ENCODE peak calls at places on chromosomes 5 and 9, in ten cellular contexts. R is HCT116, W is fibroblast of lung, P is astrocyte of the spinal cord, J is epithelial cell of esophagus, V is neural progenitor cell, Y is ascending aorta, O is epithelial cell of proximal tubule, A is gastrocnemius medialis, G is lower leg skin. X is an unnamed sample.

GRCh38 chr5:126503602-126504104 is 80.4 kb downstream of the GRAMD2B start:
- DNase-seq in G (no peak), V (no peak), A (peak), Y (no peak), W (peak), P (peak), R (no peak), J (peak), O (peak), X (no peak)

GRCh38 chr5:127358782-127359181 is 68.2 kb downstream of the MEGF10 start:
- DNase-seq in A (no peak), J (no peak), O (no peak), W (peak), Y (no peak), V (no peak), R (no peak), G (no peak), P (peak), X (peak)

GRCh38 chr5:111383288-111383970 is 128.9 kb downstream of the STARD4 start:
- DNase-seq in G (no peak), O (no peak), A (no peak), W (no peak), Y (no peak), P (peak), J (no peak), R (no peak), V (no peak), X (no peak)

GRCh38 chr9:129378241-129378661 is 200.2 kb upstream of the IER5L start:
- DNase-seq in G (no peak), W (no peak), A (no peak), P (no peak), Y (no peak), R (no peak), V (no peak), O (no peak), J (no peak), X (no peak)

GRCh38 chr5:180950291-180950949 is 38.2 kb upstream of the BTNL3 start:
- DNase-seq in G (no peak), V (no peak), A (no peak), R (no peak), P (no peak), J (peak), Y (no peak), O (no peak), W (no peak), X (no peak)

GRCh38 chr9:90053027-90053426 is 448.2 kb downstream of the GADD45G start:
- DNase-seq in R (peak), J (no peak), W (no peak), Y (no peak), A (no peak), V (no peak), O (no peak), G (no peak), P (no peak), X (no peak)

GRCh38 chr5:15241216-15241821 is 258.7 kb upstream of the FBXL7 start:
- DNase-seq in A (no peak), Y (no peak), V (no peak), R (no peak), G (no peak), W (no peak), J (peak), O (no peak), P (no peak), X (no peak)

GRCh38 chr9:129094387-129095169 is 13.7 kb downstream of the DOLPP1 start:
- DNase-seq in P (no peak), V (no peak), W (no peak), R (no peak), Y (no peak), A (no peak), O (no peak), G (peak), J (no peak), X (no peak)

GRCh38 chr5:167320019-167320418 is 971.4 kb upstream of the WWC1 start:
- DNase-seq in J (no peak), V (no peak), A (no peak), Y (no peak), G (no peak), R (no peak), P (no peak), O (no peak), W (no peak), X (no peak)

GRCh38 chr9:118522093-118523028 is 818.2 kb downstream of the TLR4 start:
- DNase-seq in W (peak), R (no peak), V (peak), P (peak), O (no peak), J (peak), A (no peak), G (no peak), Y (peak), X (no peak)
- TF ChIP-seq CTCF in W (peak), R (peak), V (peak), P (peak), O (peak), J (peak), A (no peak), G (no peak), Y (peak), X (peak)

GRCh38 chr9:125764198-125764597 is 17.0 kb downstream of the PBX3 start:
- DNase-seq in O (no peak), W (no peak), R (no peak), A (no peak), G (no peak), J (no peak), Y (no peak), P (no peak), V (no peak), X (no peak)

GRCh38 chr9:125761685-125762084 is 14.5 kb downstream of the PBX3 start:
- DNase-seq in Y (no peak), G (no peak), J (no peak), V (no peak), R (no peak), W (no peak), O (no peak), A (no peak), P (no peak), X (no peak)

GRCh38 chr9:125760537-125760936 is 13.4 kb downstream of the PBX3 start:
- DNase-seq in O (no peak), A (no peak), G (no peak), J (no peak), W (no peak), Y (no peak), R (no peak), P (no peak), V (no peak), X (no peak)

GRCh38 chr9:125766468-125767221 is 19.5 kb downstream of the PBX3 start:
- DNase-seq in W (no peak), J (no peak), A (no peak), R (no peak), V (no peak), P (no peak), G (no peak), O (no peak), Y (no peak), X (no peak)

DNA sequence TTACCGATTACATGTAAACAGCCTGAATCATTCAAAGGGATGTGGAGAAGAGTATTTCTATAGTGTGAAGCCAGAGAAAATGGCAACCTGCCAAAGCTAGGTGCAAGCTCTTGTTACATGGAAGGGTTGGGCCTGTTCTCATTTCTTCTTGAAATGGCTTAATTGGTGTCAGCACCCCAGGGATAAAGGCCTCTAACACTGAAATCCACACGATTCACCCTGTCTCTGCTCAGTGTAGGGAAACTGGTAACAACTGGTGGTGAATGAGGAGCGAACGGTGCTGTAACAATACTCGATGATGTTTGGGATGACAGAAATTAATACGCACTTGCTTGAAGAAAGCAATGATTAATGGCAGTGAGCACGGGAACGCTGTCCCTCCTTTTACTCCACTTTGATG is 16.2 kb downstream of the PBX3 start:
- DNase-seq in A (no peak), O (no peak), R (no peak), W (peak), P (peak), V (peak), G (no peak), Y (no peak), J (peak), X (no peak)
- H3K4me3 ChIP-seq in A (no peak), O (no peak), R (no peak), W (no peak), P (no peak), V (no peak), G (no peak), Y (no peak), J (no peak), X (no peak)

DNA sequence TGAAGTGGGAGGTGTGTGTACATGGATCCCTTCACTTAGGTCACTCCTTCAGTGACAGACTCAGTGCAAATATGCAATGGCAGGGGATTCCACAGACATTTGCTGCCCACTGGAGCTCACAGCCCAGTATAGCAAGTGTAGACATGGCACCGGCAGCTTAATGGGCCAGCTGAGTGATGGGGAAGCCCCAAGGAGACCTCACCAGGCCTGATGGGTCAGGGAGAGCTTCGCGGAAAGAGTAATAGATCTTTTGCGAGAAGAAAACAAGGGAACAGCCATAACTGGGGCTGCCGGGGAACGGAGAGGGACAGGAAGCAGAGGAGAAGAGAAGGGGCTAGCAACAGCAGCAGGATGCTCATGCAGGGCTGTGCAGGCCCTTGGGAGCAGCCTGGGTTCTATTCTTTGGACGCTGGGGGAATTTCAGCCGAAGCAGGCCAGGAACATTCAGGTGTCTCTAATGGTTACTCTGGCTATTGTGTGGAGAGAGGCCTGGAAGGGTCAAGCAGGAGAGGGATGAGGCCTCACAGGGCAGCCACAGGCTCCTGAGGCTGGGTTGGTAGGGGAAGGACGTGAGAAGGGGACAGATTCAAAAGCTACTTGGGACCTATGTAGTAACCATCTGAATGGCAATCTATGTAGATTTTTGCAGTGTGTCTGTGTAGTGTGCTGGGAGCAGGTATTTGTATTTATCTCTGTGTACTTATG is 27.0 kb downstream of the TCF7 start:
- DNase-seq in A (no peak), Y (no peak), J (peak), W (no peak), P (no peak), R (no peak), O (no peak), G (peak), V (no peak), X (no peak)
- TF ChIP-seq CTCF in A (no peak), Y (no peak), J (no peak), W (peak), P (peak), R (no peak), O (peak), G (no peak), V (no peak), X (peak)

GRCh38 chr9:134138292-134138691 is 2.4 kb downstream of the WDR5 start:
- DNase-seq in W (no peak), V (no peak), A (no peak), P (no peak), O (no peak), R (no peak), G (no peak), J (no peak), Y (no peak), X (no peak)
- H3K4me3 ChIP-seq in W (peak), V (no peak), A (no peak), P (no peak), O (peak), R (no peak), G (no peak), J (no peak), Y (peak), X (no peak)

DNA sequence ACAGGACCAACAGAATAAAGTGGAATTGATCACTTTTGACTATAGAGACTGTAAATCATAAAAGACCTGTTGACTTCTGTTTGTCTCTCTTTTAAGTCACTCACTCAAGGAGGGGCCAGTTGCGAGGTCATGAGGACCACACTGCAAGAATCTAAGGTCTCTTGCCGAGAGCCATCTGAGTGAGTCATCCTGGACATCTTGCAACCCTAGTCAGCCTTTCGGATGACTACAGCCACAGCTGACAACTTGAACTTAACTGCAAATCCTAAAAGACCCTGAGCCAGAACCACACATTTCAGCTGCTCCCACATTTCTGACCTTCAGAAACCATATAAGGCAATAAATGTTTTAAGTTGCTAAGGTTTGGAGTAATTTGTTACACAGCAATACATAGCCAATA is 129.7 kb upstream of the RAD23B start:
- DNase-seq in Y (no peak), G (no peak), P (peak), R (no peak), V (no peak), W (peak), J (no peak), A (no peak), O (no peak), X (no peak)
- TF ChIP-seq CTCF in Y (no peak), G (no peak), P (no peak), R (no peak), V (no peak), W (no peak), J (no peak), A (no peak), O (no peak), X (no peak)

DNA sequence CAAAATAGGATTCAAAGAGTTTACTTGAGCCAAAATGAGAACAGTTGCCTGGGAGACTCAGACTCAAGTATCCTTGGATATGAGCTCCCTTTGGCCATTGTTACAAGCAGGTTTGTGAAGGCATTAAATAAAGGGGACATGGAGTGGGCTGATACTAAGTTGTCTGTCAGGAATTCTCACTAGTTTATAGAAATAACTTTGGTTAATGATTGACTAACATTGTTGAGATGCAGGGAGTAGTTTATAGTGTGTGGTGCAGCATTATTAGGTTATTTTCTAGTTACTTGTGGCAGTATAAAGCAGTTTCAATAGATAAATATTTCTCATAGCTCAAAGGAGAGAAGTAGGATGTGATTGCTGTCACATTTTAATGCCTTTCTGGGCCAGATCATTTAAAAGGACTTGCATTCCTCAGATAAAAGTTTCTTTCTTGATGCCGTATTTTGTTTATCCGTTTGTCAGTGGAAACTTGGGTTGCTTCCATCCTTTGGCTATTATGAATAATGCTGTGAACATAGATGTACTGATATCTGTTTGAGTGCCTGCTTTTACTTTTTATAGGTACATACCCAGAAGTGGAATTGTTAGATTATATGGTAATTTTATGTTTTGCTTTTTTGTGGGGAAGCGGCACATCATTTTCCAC is 9.2 kb downstream of the AP3S1 start:
- DNase-seq in Y (no peak), O (no peak), A (no peak), J (no peak), W (peak), G (no peak), P (peak), V (no peak), R (no peak), X (no peak)
- H3K4me3 ChIP-seq in Y (peak), O (no peak), A (no peak), J (no peak), W (no peak), G (no peak), P (no peak), V (no peak), R (peak), X (no peak)

DNA sequence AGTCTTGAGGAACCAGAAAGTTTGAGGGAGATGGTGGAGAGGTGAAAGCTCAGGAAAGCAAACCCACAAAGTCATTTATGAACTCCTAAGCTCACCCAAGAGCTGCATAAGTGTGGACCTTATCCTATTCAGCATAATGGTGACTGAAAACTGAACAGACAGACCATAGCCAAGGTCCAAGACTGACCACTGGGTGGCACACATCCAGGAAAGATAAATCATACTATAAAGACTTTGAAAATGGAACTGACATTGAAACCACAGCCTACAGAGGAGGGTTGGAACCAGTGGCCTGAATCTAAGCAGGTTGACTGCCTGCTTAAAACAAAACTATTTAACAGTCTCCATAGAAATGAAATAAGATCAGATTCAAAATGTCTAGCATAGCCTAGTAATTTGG is 121.1 kb upstream of the RGS7BP start:
- DNase-seq in O (peak), R (peak), Y (no peak), J (peak), P (peak), G (no peak), W (peak), V (peak), A (no peak), X (no peak)
- TF ChIP-seq CTCF in O (peak), R (peak), Y (no peak), J (peak), P (no peak), G (no peak), W (no peak), V (peak), A (no peak), X (no peak)

GRCh38 chr9:100474082-100474949 is 1.4 kb downstream of the TMEFF1 start:
- DNase-seq in V (peak), J (peak), P (no peak), A (no peak), O (no peak), R (no peak), G (no peak), Y (no peak), W (no peak), X (no peak)
- H3K4me3 ChIP-seq in V (peak), J (peak), P (peak), A (peak), O (peak), R (peak), G (no peak), Y (peak), W (peak), X (peak)